ENCODE peak calls at places on chromosomes 1 and 21, in four cellular contexts. E, P, O and Z are unnamed samples.

GRCh38 chr1:202058001-202058908 is 47.9 kb downstream of the ELF3 start:
- DNase-seq in P (no peak), E (no peak), O (no peak), Z (no peak)

GRCh38 chr1:158071106-158071505 is 77.7 kb downstream of the KIRREL1 start:
- DNase-seq in P (no peak), E (peak; percentile 11), O (no peak), Z (no peak)

GRCh38 chr1:27872802-27873665 is 690 bp downstream of the THEMIS2 start:
- DNase-seq in P (no peak), O (no peak), E (no peak), Z (no peak)

GRCh38 chr1:215599418-215599817 is 32.3 kb downstream of the KCTD3 start:
- DNase-seq in P (no peak), O (no peak), E (no peak), Z (peak; percentile 21)

GRCh38 chr1:154666051-154666793 is 58.2 kb upstream of the ADAR start:
- DNase-seq in E (no peak), P (no peak), O (no peak), Z (no peak)

GRCh38 chr1:186164773-186165172 is 210.3 kb downstream of the TPR start:
- DNase-seq in E (no peak), O (no peak), P (no peak), Z (no peak)

GRCh38 chr1:115828101-115829022 is 12.6 kb downstream of the NHLH2 start:
- DNase-seq in O (peak; percentile 52), E (no peak), P (no peak), Z (no peak)

GRCh38 chr21:29271927-29272333 is 26.8 kb upstream of the BACH1 start:
- DNase-seq in E (no peak), P (no peak), O (no peak), Z (no peak)

GRCh38 chr1:203682401-203683383 is 56.1 kb downstream of the ATP2B4 start:
- DNase-seq in P (no peak), O (no peak), E (peak; percentile 34), Z (no peak)

GRCh38 chr21:42535602-42536171 is 22.0 kb downstream of the SLC37A1 start:
- DNase-seq in P (no peak), O (peak; percentile 38), E (no peak), Z (no peak)

GRCh38 chr1:168400139-168400538 is 119.5 kb downstream of the TBX19 start:
- DNase-seq in E (no peak), O (no peak), P (no peak), Z (no peak)

GRCh38 chr1:231493421-231494185 is 34.9 kb upstream of the TSNAX start:
- DNase-seq in O (no peak), P (no peak), E (no peak), Z (no peak)

GRCh38 chr21:42171091-42172053 is 47.6 kb upstream of the ABCG1 start:
- DNase-seq in E (no peak), O (no peak), P (no peak), Z (no peak)

GRCh38 chr1:8419861-8420260 is 101.9 kb downstream of the SLC45A1 start:
- DNase-seq in E (no peak), P (no peak), O (no peak), Z (no peak)

GRCh38 chr1:62784509-62785365 is 805 bp downstream of the ATG4C start:
- DNase-seq in E (peak; percentile 33), O (no peak), P (no peak), Z (no peak)

GRCh38 chr1:17229379-17229778 is 19.5 kb upstream of the PADI3 start:
- DNase-seq in P (no peak), E (no peak), O (no peak), Z (no peak)

GRCh38 chr1:115670476-115671175 is 28.9 kb downstream of the VANGL1 start:
- DNase-seq in O (no peak), P (no peak), E (peak; percentile 86), Z (no peak)

GRCh38 chr1:223341111-223341510 is 22.9 kb downstream of the SUSD4 start:
- DNase-seq in O (no peak), E (no peak), P (no peak), Z (peak; percentile 3)

GRCh38 chr1:64427879-64428278 is 42.0 kb upstream of the CACHD1 start:
- DNase-seq in E (no peak), O (no peak), P (no peak), Z (no peak)

GRCh38 chr1:61174060-61174788 is 91.9 kb downstream of the NFIA start:
- DNase-seq in O (no peak), E (no peak), P (no peak), Z (no peak)

GRCh38 chr1:183776731-183777130 is 28.2 kb upstream of the RGL1 start:
- DNase-seq in E (no peak), P (no peak), O (no peak), Z (peak; percentile 9)

GRCh38 chr1:224820341-224820740 is 109.1 kb upstream of the DNAH14 start:
- DNase-seq in O (no peak), P (no peak), E (no peak), Z (no peak)

GRCh38 chr1:39635205-39635870 is 4.1 kb downstream of the HEYL start:
- DNase-seq in P (no peak), O (no peak), E (no peak), Z (no peak)

GRCh38 chr1:54768093-54768492 is 3.8 kb upstream of the PARS2 start:
- DNase-seq in E (no peak), P (no peak), O (no peak), Z (no peak)

GRCh38 chr1:31717341-31717740 is 13.5 kb upstream of the COL16A1 start:
- DNase-seq in E (no peak), O (no peak), P (no peak), Z (no peak)

GRCh38 chr1:66446261-66447001 is 87.5 kb upstream of the SGIP1 start:
- DNase-seq in P (no peak), E (peak; percentile 27), O (no peak), Z (peak; percentile 26)

GRCh38 chr1:159929155-159930051 is 4.1 kb upstream of the TAGLN2 start:
- DNase-seq in E (no peak), P (no peak), O (no peak), Z (no peak)

GRCh38 chr1:234997201-234998173 is 131.2 kb downstream of the TOMM20 start:
- DNase-seq in E (no peak), O (peak; percentile 90), P (peak; percentile 31), Z (peak; percentile 98)

GRCh38 chr1:107358611-107359342 is 217.9 kb downstream of the NTNG1 start:
- DNase-seq in O (no peak), P (no peak), E (no peak), Z (no peak)

GRCh38 chr1:48946070-48946469 is 169.4 kb upstream of the BEND5 start:
- DNase-seq in E (no peak), P (no peak), O (no peak), Z (no peak)

GRCh38 chr21:42032968-42033367 is 22.8 kb upstream of the ZBTB21 start:
- DNase-seq in P (no peak), E (no peak), O (peak; percentile 35), Z (no peak)

GRCh38 chr1:53553734-53554509 is 94.7 kb downstream of the DMRTB1 start:
- DNase-seq in O (peak; percentile 28), E (no peak), P (no peak), Z (no peak)

DNA sequence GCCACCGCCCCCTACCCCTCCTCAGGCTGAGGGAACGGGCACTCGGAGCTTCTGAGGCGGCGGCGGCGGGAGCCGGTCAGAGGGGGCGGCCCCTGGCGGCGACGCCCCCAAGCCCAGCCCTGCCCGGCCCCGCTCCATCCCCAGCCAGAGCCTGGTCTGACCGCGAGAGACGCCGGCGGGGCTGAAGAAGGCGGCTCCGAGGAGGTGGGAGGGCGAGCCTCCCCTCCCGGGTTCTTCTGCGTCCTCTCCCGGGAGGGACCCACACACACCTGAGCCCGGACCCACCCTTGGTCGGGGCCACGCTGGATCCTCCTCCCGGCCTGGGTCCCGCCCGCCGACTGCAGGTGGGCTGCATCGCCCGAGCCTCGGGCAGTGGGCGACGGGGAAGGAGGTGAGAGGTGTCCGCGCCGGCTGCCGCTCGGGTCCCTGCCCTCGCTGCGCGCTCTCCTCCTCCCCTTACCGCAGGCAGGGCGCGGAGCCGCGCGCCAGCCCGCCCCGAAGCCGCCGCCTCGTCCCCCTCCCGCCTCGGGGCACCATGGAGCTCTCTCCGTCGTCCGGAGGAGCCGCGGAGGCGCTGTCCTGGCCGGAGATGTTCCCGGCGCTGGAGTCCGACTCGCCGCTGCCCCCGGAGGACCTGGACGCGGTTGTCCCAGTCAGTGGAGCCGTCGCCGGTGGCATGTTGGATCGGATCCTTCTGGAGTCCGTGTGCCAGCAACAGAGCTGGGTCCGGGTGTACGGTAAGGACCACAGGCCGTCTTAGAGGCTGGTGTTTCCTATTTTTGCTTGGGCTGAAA is at the start of gene RASAL2:
- DNase-seq in O (peak; percentile 77), E (no peak), P (no peak), Z (no peak)
- TF ChIP-seq CTCF in O (peak; percentile 16), E (no peak), P (no peak), Z (peak; percentile 32)

DNA sequence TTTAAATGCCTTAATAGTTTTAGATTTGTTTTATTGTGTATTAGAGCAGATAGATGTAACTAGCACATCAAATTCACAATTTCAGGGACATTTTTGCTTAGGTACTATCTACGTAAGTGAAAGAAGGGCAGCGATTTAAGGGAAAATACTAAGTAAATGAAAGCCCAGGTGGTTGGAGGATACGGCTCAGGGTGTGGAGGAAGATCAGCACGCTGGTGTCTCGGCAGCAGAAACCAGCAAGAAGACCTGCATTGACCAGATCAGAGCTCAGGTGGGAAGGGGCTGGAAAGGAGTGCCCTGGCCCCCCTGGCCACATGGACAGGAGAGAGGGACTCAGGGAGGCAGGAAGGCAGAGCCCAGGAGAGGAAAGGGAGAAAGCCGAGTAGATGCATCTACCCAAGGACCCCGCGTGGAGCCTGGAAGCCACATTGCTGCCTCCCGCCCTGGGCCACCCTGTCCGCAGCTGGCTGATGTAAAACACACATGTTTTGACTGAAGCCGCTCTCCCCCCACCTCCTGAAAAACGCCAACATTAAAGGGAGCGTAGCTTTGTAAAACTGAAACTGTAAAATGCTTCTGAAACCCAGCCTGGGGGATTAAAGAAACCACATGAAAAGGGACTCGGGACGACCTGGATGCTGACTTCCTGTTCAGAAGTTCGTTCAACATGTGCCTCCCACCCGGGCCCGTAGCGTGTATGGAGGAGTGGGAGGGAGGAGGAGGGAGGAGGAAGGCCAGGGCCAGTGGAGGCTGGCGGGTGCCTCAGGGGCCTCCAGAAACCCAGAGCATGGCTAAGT is 72.6 kb upstream of the TARDBP start:
- DNase-seq in E (peak; percentile 93), P (no peak), O (no peak), Z (no peak)
- H3K4me3 ChIP-seq in E (no peak overlapping the region), P (no peak overlapping the region), O (peak overlapping the region; percentile 19), Z (no peak overlapping the region)

DNA sequence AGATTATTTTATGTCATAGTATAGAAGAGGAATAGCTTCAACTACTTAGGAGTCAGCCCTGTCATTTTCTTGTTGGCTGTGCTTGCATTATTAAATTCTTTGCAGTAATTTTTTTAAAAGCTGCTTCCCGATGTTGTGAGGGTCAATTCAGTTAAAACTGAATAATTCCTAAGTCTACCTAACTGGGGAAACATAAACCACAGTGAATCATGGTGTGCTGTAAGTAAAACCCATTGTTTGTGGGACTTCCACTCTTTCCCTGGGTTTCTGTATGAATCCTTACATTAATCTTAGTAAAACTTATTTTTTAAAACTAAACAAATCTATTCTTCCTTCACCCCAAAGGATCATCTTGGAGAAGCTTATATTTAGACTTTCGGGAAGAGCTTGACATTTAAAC is 4.4 kb downstream of the SUCO start:
- DNase-seq in E (no peak), P (no peak), O (no peak), Z (no peak)
- TF ChIP-seq CTCF in E (no peak), P (no peak), O (no peak), Z (no peak)

DNA sequence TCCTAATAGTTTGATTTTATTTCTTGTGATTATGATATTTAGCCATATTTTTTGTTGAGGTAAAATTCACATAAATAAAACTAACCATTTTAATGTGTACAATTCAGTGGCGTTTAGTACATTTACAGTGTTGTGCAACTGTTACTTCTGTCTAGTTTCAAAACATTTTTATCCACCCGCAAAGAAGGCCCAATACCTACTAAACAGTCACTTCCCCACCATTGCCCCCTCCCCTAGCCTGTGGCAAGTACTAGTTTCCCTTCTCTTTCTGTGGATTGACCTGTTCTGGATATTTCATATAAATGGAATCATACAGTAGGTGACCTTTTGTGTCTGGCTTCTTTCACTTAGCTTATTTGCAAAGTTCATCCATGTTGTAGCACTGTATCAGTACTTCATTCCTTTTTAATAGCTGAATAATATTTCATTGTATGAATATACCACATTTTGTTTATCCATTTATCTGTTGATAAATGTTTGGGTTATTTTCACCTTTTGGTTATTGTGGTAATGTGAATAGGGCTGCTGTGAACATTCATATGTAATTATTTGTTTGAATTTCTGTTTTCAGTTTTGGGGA is 4.1 kb downstream of the FLVCR1 start:
- DNase-seq in E (no peak), O (no peak), P (no peak), Z (no peak)
- H3K4me3 ChIP-seq in E (no peak overlapping the region), O (no peak overlapping the region), P (no peak overlapping the region), Z (no peak overlapping the region)